ENCODE peak calls at places on chromosomes 2 and 18, in four cellular contexts. F is pancreas, Z is frontal cortex, C is glutamatergic neuron. D is an unnamed sample.

GRCh38 chr2:232486558-232487384 is 863 bp downstream of the ECEL1 start:
- DNase-seq in Z (no peak), C (peak), F (no peak), D (peak)

GRCh38 chr2:189412330-189412953 is 28.8 kb upstream of the WDR75 start:
- DNase-seq in F (no peak), Z (peak), C (peak), D (no peak)

GRCh38 chr2:221572821-221573429 is 821 bp upstream of the EPHA4 start:
- DNase-seq in Z (peak), F (peak), C (no peak), D (peak)

GRCh38 chr2:108907822-108908716 is 81.0 kb downstream of the EDAR start:
- DNase-seq in C (no peak), Z (no peak), F (no peak), D (no peak)

GRCh38 chr18:77052656-77053309 is 79.8 kb downstream of the MBP start:
- DNase-seq in F (peak), C (peak), Z (no peak), D (no peak)

GRCh38 chr2:29742641-29743040 is 178.7 kb downstream of the ALK start:
- DNase-seq in F (no peak), C (no peak), Z (no peak), D (no peak)

GRCh38 chr2:142422769-142423168 is 292.0 kb upstream of the LRP1B start:
- DNase-seq in Z (no peak), F (no peak), C (no peak), D (no peak)

GRCh38 chr2:238897122-238897880 is 49.4 kb downstream of the TWIST2 start:
- DNase-seq in Z (no peak), C (no peak), F (no peak), D (no peak)

GRCh38 chr2:217988014-217988839 is 14.6 kb downstream of the TNS1 start:
- DNase-seq in F (peak), Z (peak), C (peak), D (peak)

GRCh38 chr2:12087671-12088380 is 341.4 kb downstream of the LPIN1 start:
- DNase-seq in C (no peak), F (no peak), Z (no peak), D (no peak)

GRCh38 chr18:32919799-32920198 is 147.0 kb upstream of the KLHL14 start:
- DNase-seq in C (peak), F (no peak), Z (no peak), D (peak)

GRCh38 chr2:238857929-238858328 is 10.0 kb downstream of the TWIST2 start:
- DNase-seq in F (no peak), Z (no peak), C (no peak), D (no peak)

GRCh38 chr18:9619545-9619944 is 5.2 kb upstream of the PPP4R1 start:
- DNase-seq in Z (no peak), C (no peak), F (no peak), D (no peak)

GRCh38 chr2:7627587-7627986 is 710.4 kb downstream of the RNF144A start:
- DNase-seq in F (no peak), C (no peak), Z (no peak), D (no peak)

GRCh38 chr18:40159141-40160017 is 1795.7 kb upstream of the PIK3C3 start:
- DNase-seq in F (no peak), Z (no peak), C (no peak), D (no peak)

GRCh38 chr2:154696771-154697170 is 1.7 kb upstream of the KCNJ3 start:
- DNase-seq in Z (no peak), F (no peak), C (no peak), D (no peak)

GRCh38 chr18:9627642-9628041 is 13.3 kb upstream of the PPP4R1 start:
- DNase-seq in F (no peak), C (no peak), Z (no peak), D (no peak)

GRCh38 chr2:232362174-232362913 is 16.2 kb upstream of the ALPP start:
- DNase-seq in Z (no peak), C (no peak), F (no peak), D (no peak)

GRCh38 chr2:17355608-17356329 is 162.5 kb downstream of the RAD51AP2 start:
- DNase-seq in C (no peak), F (no peak), Z (no peak), D (no peak)

GRCh38 chr2:31694444-31694843 is 113.7 kb upstream of the SRD5A2 start:
- DNase-seq in Z (no peak), C (no peak), F (no peak), D (no peak)

GRCh38 chr18:46563317-46563716 is 93.7 kb downstream of the LOXHD1 start:
- DNase-seq in Z (no peak), F (no peak), C (no peak), D (no peak)

GRCh38 chr2:218954541-218955300 is 4.7 kb upstream of the CDK5R2 start:
- DNase-seq in C (no peak), F (no peak), Z (no peak), D (no peak)

GRCh38 chr2:177101930-177102329 is 110.7 kb upstream of the HNRNPA3 start:
- DNase-seq in C (no peak), F (no peak), Z (no peak), D (no peak)

GRCh38 chr2:121664713-121665112 is 15.5 kb upstream of the CLASP1 start:
- DNase-seq in Z (no peak), F (no peak), C (no peak), D (no peak)

GRCh38 chr2:230067990-230068657 is 600 bp downstream of the SLC16A14 start:
- DNase-seq in F (peak), Z (peak), C (peak), D (peak)

GRCh38 chr2:150997066-150997465 is 264.6 kb downstream of the RBM43 start:
- DNase-seq in C (no peak), Z (no peak), F (no peak), D (no peak)

GRCh38 chr2:189024861-189025618 is 50.9 kb downstream of the COL3A1 start:
- DNase-seq in F (no peak), C (no peak), Z (no peak), D (no peak)

GRCh38 chr2:104965900-104966299 is 72.0 kb upstream of the MRPS9 start:
- DNase-seq in C (no peak), F (no peak), Z (no peak), D (no peak)

GRCh38 chr2:239535413-239535790 is 134.6 kb upstream of the HDAC4 start:
- DNase-seq in Z (no peak), F (no peak), C (no peak), D (no peak)